ENCODE peak calls at places on chromosomes 6 and 20, in eight cellular contexts. N, D, T, L, C, H, K and Y are unnamed samples.

GRCh38 chr6:165684333-165684732 is 21.3 kb upstream of the PDE10A start:
- DNase-seq in N (no peak), C (no peak), K (no peak), H (no peak), D (no peak), L (no peak), T (no peak), Y (no peak)

GRCh38 chr6:20699402-20699801 is 165.1 kb downstream of the CDKAL1 start:
- DNase-seq in L (no peak), K (no peak), C (no peak), T (no peak), N (no peak), D (no peak), H (no peak), Y (no peak)

GRCh38 chr20:6081236-6081635 is 27.4 kb upstream of the LRRN4 start:
- DNase-seq in D (peak), H (peak), C (peak), L (no peak), T (no peak), K (no peak), N (no peak), Y (no peak)

GRCh38 chr6:25747477-25747876 is 7.1 kb upstream of the SLC17A4 start:
- DNase-seq in D (no peak), L (no peak), C (no peak), N (no peak), K (no peak), H (no peak), T (no peak), Y (no peak)

GRCh38 chr20:16555754-16556153 is 17.5 kb downstream of the KIF16B start:
- DNase-seq in H (peak), K (no peak), L (no peak), N (no peak), T (no peak), D (no peak), C (no peak), Y (no peak)

GRCh38 chr6:158257781-158258180 is 54.5 kb upstream of the TULP4 start:
- DNase-seq in N (no peak), L (no peak), K (no peak), C (no peak), T (no peak), H (no peak), D (no peak), Y (no peak)

GRCh38 chr20:54132612-54133433 is 41.0 kb downstream of the CYP24A1 start:
- DNase-seq in K (peak), T (no peak), H (peak), C (peak), L (no peak), D (peak), N (no peak), Y (no peak)

GRCh38 chr6:148818939-148819575 is 72.2 kb downstream of the UST start:
- DNase-seq in C (peak), L (no peak), D (peak), N (no peak), K (no peak), T (no peak), H (no peak), Y (no peak)

GRCh38 chr6:34182751-34183531 is 37.1 kb upstream of the GRM4 start:
- DNase-seq in C (no peak), D (no peak), T (peak), N (peak), K (peak), L (no peak), H (no peak), Y (no peak)

GRCh38 chr20:52410182-52410647 is 218.6 kb upstream of the ZFP64 start:
- DNase-seq in N (peak), H (peak), D (no peak), T (no peak), K (peak), C (peak), L (no peak), Y (no peak)

GRCh38 chr20:31849306-31849930 is 4.0 kb upstream of the FOXS1 start:
- DNase-seq in K (no peak), L (no peak), N (no peak), T (no peak), C (no peak), H (no peak), D (no peak), Y (no peak)

GRCh38 chr6:117627533-117627932 is 25.2 kb upstream of the GOPC start:
- DNase-seq in K (no peak), T (peak), C (no peak), D (no peak), H (no peak), N (no peak), L (no peak), Y (no peak)

GRCh38 chr20:57835462-57836455 is 125.9 kb upstream of the PMEPA1 start:
- DNase-seq in C (no peak), H (no peak), T (no peak), K (no peak), L (no peak), N (no peak), D (no peak), Y (no peak)

GRCh38 chr6:1972961-1973360 is 272.4 kb downstream of the GMDS start:
- DNase-seq in T (no peak), D (peak), H (no peak), C (no peak), L (no peak), N (no peak), K (no peak), Y (no peak)

GRCh38 chr6:148761532-148761951 is 14.7 kb downstream of the UST start:
- DNase-seq in D (no peak), H (peak), T (peak), N (no peak), L (no peak), K (peak), C (no peak), Y (peak)

GRCh38 chr6:2990179-2990931 is 9.3 kb upstream of the NQO2 start:
- DNase-seq in T (no peak), N (no peak), H (peak), C (peak), K (peak), L (no peak), D (peak), Y (peak)

GRCh38 chr6:73652637-73653570 is 888 bp downstream of the SLC17A5 start:
- DNase-seq in C (peak), H (peak), K (peak), D (peak), T (peak), L (peak), N (peak), Y (peak)

GRCh38 chr6:54133186-54133585 is 21.9 kb downstream of the MLIP start:
- DNase-seq in C (no peak), L (no peak), T (no peak), H (no peak), D (no peak), N (no peak), K (no peak), Y (no peak)

GRCh38 chr6:112008482-112008881 is 45.4 kb upstream of the CCN6 start:
- DNase-seq in T (no peak), N (no peak), H (no peak), L (no peak), C (no peak), K (no peak), D (no peak), Y (no peak)

GRCh38 chr6:149459761-149460160 is 25.1 kb downstream of the ZC3H12D start:
- DNase-seq in N (no peak), C (no peak), K (no peak), T (no peak), H (no peak), L (no peak), D (no peak), Y (no peak)

GRCh38 chr6:163688971-163689370 is 274.5 kb downstream of the QKI start:
- DNase-seq in D (peak), H (no peak), T (no peak), K (no peak), L (no peak), C (no peak), N (no peak), Y (no peak)

DNA sequence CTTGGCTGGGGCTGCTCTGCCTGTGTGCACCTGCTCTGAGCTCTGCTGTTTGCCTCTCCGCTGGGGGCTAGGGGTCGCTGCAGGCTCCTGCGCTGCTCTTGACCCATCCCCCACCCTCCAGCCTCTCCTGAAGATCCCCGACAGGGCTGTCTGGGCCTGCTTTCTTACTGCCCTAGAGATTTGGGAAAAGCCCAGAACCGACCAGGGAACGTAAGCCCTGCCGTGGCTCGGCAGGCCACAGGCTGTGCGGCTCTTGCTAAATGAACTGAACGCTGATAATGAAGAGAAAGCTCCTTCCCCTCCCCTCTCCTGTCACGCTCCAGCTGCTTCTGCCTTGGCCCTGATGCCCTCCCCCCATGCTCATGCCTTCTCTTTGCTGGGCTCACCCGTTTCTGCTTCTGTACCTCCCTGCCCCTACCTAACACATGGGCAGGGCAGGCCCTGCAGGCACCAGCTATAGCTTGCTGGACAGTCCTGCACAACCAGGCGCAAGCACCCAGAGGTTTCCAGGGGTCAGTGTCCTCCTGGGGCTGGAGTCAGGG is 32.0 kb upstream of the PCMTD2 start:
- DNase-seq in N (no peak), D (no peak), C (peak), K (no peak), L (peak), T (peak), H (peak), Y (no peak)
- TF ChIP-seq CTCF in N (no peak), D (no peak), C (no peak), K (no peak), L (peak), T (peak), H (peak), Y (no peak)

DNA sequence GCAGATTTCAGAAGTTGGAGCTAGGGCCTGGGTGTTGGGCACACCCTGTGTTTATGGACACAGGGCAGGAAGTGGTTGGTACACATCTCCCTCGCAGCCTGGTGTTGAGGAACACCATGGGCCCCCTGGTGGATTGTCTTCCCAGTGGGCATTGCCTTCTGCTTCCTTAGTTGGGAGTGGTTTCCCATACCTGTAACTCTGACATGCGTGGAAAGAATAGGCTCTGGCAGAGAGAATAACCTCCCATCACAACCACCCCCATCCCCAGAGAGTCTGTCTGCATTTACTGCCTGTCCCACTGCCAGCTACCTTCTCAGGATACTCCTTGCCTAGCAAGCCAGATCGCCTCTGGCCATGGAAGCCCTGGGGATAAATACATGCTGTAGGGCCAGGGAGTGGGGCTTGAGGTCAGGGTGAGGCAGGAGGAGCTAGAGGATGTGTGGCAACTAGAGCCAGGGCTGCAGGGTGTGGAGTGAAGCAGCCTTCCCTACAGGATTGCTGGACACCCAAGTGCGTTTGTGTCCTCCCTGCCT is 14.7 kb downstream of the LRRC73 start:
- DNase-seq in K (no peak), H (no peak), L (no peak), N (no peak), T (no peak), D (peak), C (no peak), Y (no peak)
- TF ChIP-seq CTCF in K (peak), H (peak), L (no peak), N (peak), T (no peak), D (peak), C (peak), Y (no peak)

GRCh38 chr6:84762220-84762940 is 2.0 kb downstream of the TBX18 start:
- DNase-seq in N (no peak), K (no peak), D (no peak), L (no peak), T (no peak), H (peak), C (peak), Y (no peak)
- TF ChIP-seq CTCF in N (no peak), K (no peak), D (no peak), L (peak), T (no peak), H (peak), C (peak), Y (no peak)

DNA sequence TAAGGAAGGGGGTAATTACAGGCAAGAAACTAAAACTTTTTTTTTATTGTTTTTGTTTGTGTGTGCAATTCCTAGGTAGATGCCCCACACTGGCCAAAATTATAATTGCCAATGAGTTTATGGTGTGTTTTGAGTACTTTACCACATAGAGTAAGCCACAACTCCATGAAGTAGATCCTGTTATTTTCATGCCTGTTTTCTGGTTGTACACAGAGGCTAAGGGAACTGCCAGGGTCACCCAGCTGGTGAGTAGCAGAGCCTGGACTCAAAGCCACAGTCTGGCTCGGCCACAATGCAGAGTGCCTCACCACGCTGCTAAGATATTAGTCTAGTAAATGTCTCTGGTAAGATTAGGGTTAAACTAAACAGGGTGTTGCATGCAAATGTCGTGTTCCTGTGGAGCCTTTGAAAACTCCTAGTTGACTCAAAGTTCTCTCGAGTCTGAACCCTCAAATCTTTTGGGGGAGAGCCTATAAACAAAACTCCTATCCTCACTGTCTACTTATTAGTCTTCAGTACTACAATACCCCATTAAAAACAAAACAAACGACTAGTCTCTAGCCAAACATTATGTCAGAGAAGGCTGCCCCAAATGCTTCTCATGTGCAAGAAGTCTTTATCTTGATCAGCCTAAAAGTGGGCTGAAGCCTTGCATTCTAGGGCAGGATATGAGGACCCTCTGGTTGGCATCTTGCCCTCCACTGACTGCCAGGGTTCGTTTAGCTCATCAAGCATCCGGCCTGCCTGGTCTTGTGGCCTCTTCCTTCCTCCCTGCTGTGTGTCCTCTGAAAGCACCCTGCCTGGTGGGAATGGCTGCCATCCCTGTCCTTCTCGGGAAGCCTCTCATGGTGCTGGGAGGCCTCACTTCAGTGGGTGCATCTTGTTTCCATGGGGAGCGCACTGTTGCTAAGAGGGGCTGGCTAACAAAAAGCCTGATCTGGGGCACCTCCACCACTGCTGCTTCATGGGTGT is 4.2 kb downstream of the DUSP22 start:
- DNase-seq in L (no peak), H (peak), N (no peak), D (peak), T (peak), C (peak), K (peak), Y (no peak)
- TF ChIP-seq CTCF in L (no peak), H (no peak), N (no peak), D (no peak), T (peak), C (no peak), K (no peak), Y (no peak)

DNA sequence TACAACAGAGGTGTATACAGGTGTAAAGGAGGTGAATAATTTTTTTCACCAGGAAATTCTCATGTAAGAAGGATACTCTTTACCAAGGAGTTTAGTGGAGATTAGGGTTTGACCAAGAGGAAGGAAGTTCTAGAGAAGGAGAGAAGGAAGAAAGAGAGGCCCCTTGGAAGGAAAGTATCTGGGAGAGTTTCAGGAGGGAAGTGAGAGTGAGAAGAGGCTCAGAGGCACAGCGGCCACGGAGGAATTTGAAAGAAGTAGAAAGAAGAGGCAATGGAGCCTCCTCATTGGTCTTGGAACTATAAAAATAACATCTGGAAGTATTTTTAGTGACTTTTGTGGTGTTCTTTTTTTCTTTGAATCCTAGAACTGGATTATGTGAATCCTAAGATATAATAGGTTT is 50.8 kb upstream of the MCUR1 start:
- DNase-seq in L (no peak), T (no peak), K (no peak), N (no peak), C (no peak), H (no peak), D (no peak), Y (no peak)
- TF ChIP-seq CTCF in L (no peak), T (no peak), K (no peak), N (no peak), C (no peak), H (no peak), D (no peak), Y (no peak)

DNA sequence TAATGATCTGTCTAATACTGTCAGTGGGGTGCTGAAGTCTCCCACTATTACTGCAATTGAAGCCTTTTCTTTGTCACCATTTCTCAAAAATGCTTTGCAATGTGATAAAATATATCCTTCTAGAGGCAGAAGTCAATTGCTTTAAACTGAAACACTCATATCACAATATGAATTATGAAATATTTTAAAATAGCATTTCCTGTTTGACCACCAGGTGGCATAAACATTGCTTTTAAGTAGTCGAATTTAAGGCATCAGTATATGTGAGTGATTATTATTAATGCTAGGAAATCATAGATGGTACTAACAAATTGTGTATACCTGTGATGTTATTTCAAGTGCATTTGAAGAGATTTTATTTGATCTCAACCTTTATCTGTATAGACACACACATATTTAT is 87.5 kb downstream of the MEI4 start:
- DNase-seq in N (no peak), H (peak), C (peak), T (peak), K (no peak), L (no peak), D (peak), Y (no peak)
- TF ChIP-seq CTCF in N (peak), H (peak), C (peak), T (peak), K (peak), L (peak), D (peak), Y (no peak)

GRCh38 chr6:129134535-129134934 is 251.6 kb downstream of the LAMA2 start:
- DNase-seq in L (no peak), D (no peak), H (peak), K (no peak), T (no peak), N (no peak), C (no peak), Y (no peak)
- TF ChIP-seq CTCF in L (no peak), D (no peak), H (no peak), K (no peak), T (no peak), N (no peak), C (no peak), Y (no peak)

GRCh38 chr6:64737418-64737817 is 969.6 kb downstream of the EYS start:
- DNase-seq in H (peak), D (no peak), N (no peak), T (no peak), C (no peak), L (no peak), K (no peak), Y (no peak)
- TF ChIP-seq CTCF in H (no peak), D (no peak), N (no peak), T (no peak), C (no peak), L (no peak), K (no peak), Y (no peak)